ENCODE peak calls at places on chromosomes 16 and 17, in ten cellular contexts. J is T-helper 1 cell; P is brain microvascular endothelial cell; C is lower leg skin; T is effector memory CD8-positive, alpha-beta T cell; D is adrenal gland; F is left ventricle myocardium inferior; W is EL; V is AG04450; H is activated CD4-positive, alpha-beta T cell treated with anti-CD3 and anti-CD28 coated beads, Interleukin-2, amount 50 U/mL, for 4 hours. L is an unnamed sample.

GRCh38 chr17:36931096-36931696 is 6.1 kb upstream of the LHX1 start:
- DNase-seq in V (no peak), F (no peak), C (no peak), T (no peak), P (no peak), J (no peak), W (no peak), D (no peak), H (no peak), L (no peak)

GRCh38 chr17:65751263-65751662 is 189.8 kb upstream of the AXIN2 start:
- DNase-seq in F (no peak), C (no peak), W (no peak), P (no peak), H (no peak), D (no peak), J (no peak), T (no peak), V (no peak), L (no peak)

GRCh38 chr17:13420294-13421277 is 181.1 kb downstream of the HS3ST3A1 start:
- DNase-seq in H (no peak), P (peak), F (no peak), C (no peak), D (no peak), V (peak), W (peak), J (no peak), T (no peak), L (no peak)

GRCh38 chr16:8519179-8519578 is 71.1 kb downstream of the TMEM114 start:
- DNase-seq in V (no peak), J (no peak), F (no peak), W (no peak), P (no peak), C (no peak), H (no peak), T (no peak), D (no peak), L (no peak)

GRCh38 chr17:1737531-1738291 is 5.0 kb upstream of the SERPINF2 start:
- DNase-seq in C (no peak), F (no peak), D (no peak), H (no peak), V (no peak), T (no peak), W (no peak), P (no peak), J (no peak), L (no peak)

GRCh38 chr17:35944151-35944550 is 638 bp upstream of the LYZL6 start:
- DNase-seq in D (no peak), T (no peak), W (peak), J (no peak), H (no peak), P (peak), V (no peak), C (no peak), F (no peak), L (no peak)

GRCh38 chr16:50155925-50156324 is 2.8 kb downstream of the TENT4B start:
- DNase-seq in C (no peak), J (no peak), W (no peak), T (no peak), D (no peak), F (no peak), V (no peak), H (no peak), P (no peak), L (no peak)

GRCh38 chr16:67718668-67719047 is 458 bp downstream of the GFOD2 start:
- DNase-seq in T (no peak), F (no peak), H (no peak), C (no peak), V (no peak), P (no peak), D (no peak), J (no peak), W (peak), L (no peak)

GRCh38 chr17:66190738-66191606 is 961 bp downstream of the CEP112 start:
- DNase-seq in H (no peak), D (no peak), P (peak), T (no peak), J (no peak), W (peak), V (no peak), C (no peak), F (no peak), L (no peak)

GRCh38 chr17:81159611-81160265 is 5.6 kb upstream of the PVALEF start:
- DNase-seq in V (no peak), F (no peak), T (no peak), J (no peak), W (no peak), D (no peak), P (no peak), H (no peak), C (no peak), L (no peak)

GRCh38 chr17:43381204-43381603 is 17.6 kb upstream of the ARL4D start:
- DNase-seq in J (no peak), P (no peak), D (no peak), V (no peak), T (no peak), W (no peak), F (no peak), C (no peak), H (no peak), L (no peak)

GRCh38 chr16:64363039-64363438 is 758.8 kb downstream of the CDH11 start:
- DNase-seq in W (no peak), C (no peak), J (no peak), T (no peak), V (no peak), P (no peak), H (no peak), D (no peak), F (no peak), L (no peak)

L was measured in activated gamma-delta T cell treated with Interleukin-2 at 50 U/mL for 16 hours.